ENCODE peak calls at places on chromosomes 3 and 15, in nine cellular contexts. H, M, F, L, X, N, E, C and Z are unnamed samples. For H3K4me1, the result is how much of the 10 kb centered on the place peaks cover.

GRCh38 chr3:38707730-38708129 is 58.2 kb upstream of the SCN5A start:
- DNase-seq in H (no peak), M (no peak), F (peak), L (no peak), X (peak), N (no peak), E (no peak), C (peak), Z (no peak)

GRCh38 chr3:66498718-66499611 is 1.9 kb downstream of the LRIG1 start:
- DNase-seq in H (peak), M (no peak), F (no peak), L (no peak), X (peak), N (no peak), E (no peak), C (no peak), Z (peak)

GRCh38 chr3:123986427-123986826 is 5.5 kb downstream of the ROPN1 start:
- DNase-seq in H (no peak), M (no peak), F (no peak), L (no peak), X (no peak), N (no peak), E (peak), C (no peak), Z (no peak)

GRCh38 chr3:53938645-53939044 is 47.0 kb upstream of the SELENOK start:
- DNase-seq in H (no peak), M (peak), F (peak), L (peak), X (peak), N (peak), E (peak), C (peak), Z (no peak)

GRCh38 chr3:187064210-187065115 is 74.8 kb downstream of the RPL39L start:
- DNase-seq in H (no peak), M (no peak), F (no peak), L (peak), X (no peak), N (no peak), E (no peak), C (no peak), Z (no peak)

GRCh38 chr15:82635798-82636197 is 11.4 kb downstream of the CPEB1 start:
- DNase-seq in H (no peak), M (no peak), F (no peak), L (no peak), X (no peak), N (no peak), E (no peak), C (no peak), Z (no peak)

GRCh38 chr15:20340331-20340811 is 201.2 kb downstream of the GOLGA6L6 start:
- DNase-seq in H (peak), M (no peak), F (no peak), L (peak), X (peak), N (no peak), E (peak), C (peak), Z (peak)

GRCh38 chr3:5787863-5788488 is 600.5 kb downstream of the EDEM1 start:
- DNase-seq in H (no peak), M (peak), F (peak), L (peak), X (peak), N (no peak), E (peak), C (no peak), Z (no peak)

GRCh38 chr3:27610800-27611199 is 111.3 kb downstream of the EOMES start:
- DNase-seq in H (no peak), M (no peak), F (no peak), L (no peak), X (no peak), N (no peak), E (no peak), C (no peak), Z (no peak)

GRCh38 chr15:31062310-31062964 is 39.1 kb downstream of the TRPM1 start:
- DNase-seq in H (no peak), M (no peak), F (no peak), L (no peak), X (no peak), N (no peak), E (no peak), C (no peak), Z (no peak)

GRCh38 chr15:59271595-59272201 is 65.1 kb downstream of the LDHAL6B start:
- DNase-seq in H (no peak), M (no peak), F (no peak), L (no peak), X (no peak), N (no peak), E (no peak), C (no peak), Z (no peak)

GRCh38 chr3:53478166-53478830 is 16.1 kb upstream of the CACNA1D start:
- DNase-seq in H (no peak), M (peak), F (no peak), L (no peak), X (no peak), N (no peak), E (no peak), C (peak), Z (no peak)

GRCh38 chr3:97658670-97659285 is 105.8 kb upstream of the ARL6 start:
- DNase-seq in H (no peak), M (no peak), F (peak), L (no peak), X (no peak), N (no peak), E (no peak), C (peak), Z (no peak)

GRCh38 chr3:5022966-5023776 is 43.9 kb downstream of the BHLHE40 start:
- DNase-seq in H (peak), M (no peak), F (no peak), L (peak), X (peak), N (no peak), E (peak), C (peak), Z (peak)

GRCh38 chr15:81484076-81484475 is 110.1 kb upstream of the TMC3 start:
- DNase-seq in H (no peak), M (no peak), F (no peak), L (no peak), X (no peak), N (no peak), E (no peak), C (no peak), Z (no peak)

GRCh38 chr3:14125193-14126016 is 553 bp downstream of the TMEM43 start:
- DNase-seq in H (peak), M (peak), F (peak), L (peak), X (peak), N (no peak), E (peak), C (peak), Z (peak)

GRCh38 chr3:81758275-81758674 is 3.2 kb downstream of the GBE1 start:
- DNase-seq in H (no peak), M (no peak), F (no peak), L (no peak), X (no peak), N (no peak), E (no peak), C (no peak), Z (no peak)

GRCh38 chr3:81749285-81749684 is 12.2 kb downstream of the GBE1 start:
- DNase-seq in H (no peak), M (no peak), F (no peak), L (no peak), X (no peak), N (no peak), E (no peak), C (no peak), Z (no peak)

GRCh38 chr3:81752604-81753003 is 8.8 kb downstream of the GBE1 start:
- DNase-seq in H (no peak), M (no peak), F (no peak), L (no peak), X (no peak), N (no peak), E (no peak), C (no peak), Z (no peak)

DNA sequence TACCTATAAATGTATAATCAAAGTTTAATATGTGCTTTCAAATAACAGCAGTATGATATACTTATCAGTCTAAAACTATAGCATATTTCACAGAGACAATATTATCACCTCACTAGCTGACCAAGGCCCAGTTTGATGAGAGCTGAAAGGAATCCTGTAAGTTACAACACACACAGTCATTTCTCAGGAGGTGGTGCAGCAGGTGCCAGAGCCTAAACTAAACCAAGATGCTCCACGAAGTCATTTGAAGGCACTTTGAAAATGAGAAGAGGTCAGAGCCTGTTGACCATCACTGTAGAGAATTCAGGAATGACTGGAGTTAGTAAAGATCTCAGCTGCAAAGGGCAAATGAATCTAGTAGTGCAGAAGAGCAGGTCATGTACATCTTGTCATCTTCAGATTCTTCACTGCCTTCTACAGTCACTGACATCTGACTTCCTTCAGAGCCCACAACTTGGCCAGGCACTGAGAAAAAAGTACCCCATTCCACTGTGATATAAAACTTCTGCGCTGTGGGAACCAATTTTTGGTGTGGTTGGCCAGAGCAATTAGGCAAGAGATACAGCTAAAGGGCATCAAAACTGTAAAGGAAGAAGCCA is 7.9 kb downstream of the GBE1 start:
- DNase-seq in H (no peak), M (no peak), F (no peak), L (no peak), X (no peak), N (no peak), E (no peak), C (no peak), Z (no peak)
- H3K4me1 ChIP-seq in H (under half), M (under half), F (under half), L (under half), X (under half), N (under half), E (under half), C (under half), Z (half or more)

DNA sequence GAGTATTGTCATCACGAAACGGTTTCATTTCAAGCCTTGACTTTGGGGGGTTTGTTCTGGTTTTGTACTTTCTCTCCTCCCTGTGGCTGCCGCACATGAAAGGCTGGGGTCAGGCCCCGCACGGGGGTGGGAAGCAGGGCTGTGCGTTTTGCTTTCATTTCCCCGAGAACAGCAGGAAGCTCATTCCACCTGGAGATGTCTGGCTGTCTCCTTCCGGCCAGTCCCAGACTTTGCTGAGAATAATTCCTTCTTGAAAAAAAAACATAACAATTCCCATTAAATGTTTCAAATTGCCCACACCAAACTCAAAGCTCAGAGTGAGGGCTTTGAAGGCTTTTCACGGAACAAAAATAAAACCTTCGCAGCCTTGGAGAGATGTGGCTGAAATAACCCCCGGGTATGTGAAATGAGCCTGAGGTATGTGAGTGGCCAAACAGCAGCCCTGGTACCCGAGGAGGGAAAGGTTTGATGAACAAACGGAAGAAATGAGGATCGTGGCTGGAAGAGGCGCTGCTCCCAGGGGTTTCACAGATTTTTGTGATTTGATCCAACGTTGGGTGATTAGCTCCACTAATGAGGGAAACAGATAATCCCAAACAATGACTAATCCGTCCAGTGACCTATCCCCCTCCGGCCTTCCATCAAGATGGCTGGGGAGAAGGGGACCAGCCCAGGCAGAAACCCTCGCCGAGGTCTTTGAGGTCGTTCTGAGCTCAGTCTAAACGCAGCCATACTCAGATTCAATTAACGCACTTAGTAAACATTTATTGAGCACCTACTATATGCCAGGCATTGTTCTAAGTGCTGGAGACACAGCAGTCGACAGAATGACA is 126.9 kb upstream of the MEF2A start:
- DNase-seq in H (peak), M (peak), F (peak), L (peak), X (peak), N (no peak), E (peak), C (no peak), Z (peak)
- H3K27ac ChIP-seq in H (peak), M (no peak), F (no peak), L (no peak), X (peak), N (no peak), E (no peak), C (no peak), Z (peak)

GRCh38 chr15:100759698-100760356 is 119.8 kb upstream of the ALDH1A3 start:
- DNase-seq in H (no peak), M (no peak), F (no peak), L (peak), X (peak), N (no peak), E (no peak), C (peak), Z (peak)
- H3K4me1 ChIP-seq in H (under half), M (under half), F (under half), L (under half), X (under half), N (under half), E (under half), C (under half), Z (under half)

GRCh38 chr15:77715051-77715450 is 82.3 kb upstream of the LINGO1 start:
- DNase-seq in H (no peak), M (no peak), F (no peak), L (no peak), X (no peak), N (no peak), E (no peak), C (no peak), Z (no peak)

GRCh38 chr15:77717592-77717991 is 84.9 kb upstream of the LINGO1 start:
- DNase-seq in H (no peak), M (no peak), F (no peak), L (no peak), X (no peak), N (no peak), E (no peak), C (no peak), Z (no peak)

GRCh38 chr15:77716632-77717343 is 84.1 kb upstream of the LINGO1 start:
- DNase-seq in H (no peak), M (no peak), F (no peak), L (no peak), X (no peak), N (no peak), E (no peak), C (no peak), Z (no peak)

GRCh38 chr15:77714555-77714954 is 81.8 kb upstream of the LINGO1 start:
- DNase-seq in H (no peak), M (no peak), F (no peak), L (no peak), X (no peak), N (no peak), E (no peak), C (no peak), Z (no peak)

GRCh38 chr15:77715860-77716259 is 83.1 kb upstream of the LINGO1 start:
- DNase-seq in H (no peak), M (no peak), F (no peak), L (no peak), X (no peak), N (no peak), E (no peak), C (no peak), Z (no peak)
- H3K27ac ChIP-seq in H (no peak), M (no peak), F (no peak), L (no peak), X (no peak), N (no peak), E (no peak), C (no peak), Z (no peak)

DNA sequence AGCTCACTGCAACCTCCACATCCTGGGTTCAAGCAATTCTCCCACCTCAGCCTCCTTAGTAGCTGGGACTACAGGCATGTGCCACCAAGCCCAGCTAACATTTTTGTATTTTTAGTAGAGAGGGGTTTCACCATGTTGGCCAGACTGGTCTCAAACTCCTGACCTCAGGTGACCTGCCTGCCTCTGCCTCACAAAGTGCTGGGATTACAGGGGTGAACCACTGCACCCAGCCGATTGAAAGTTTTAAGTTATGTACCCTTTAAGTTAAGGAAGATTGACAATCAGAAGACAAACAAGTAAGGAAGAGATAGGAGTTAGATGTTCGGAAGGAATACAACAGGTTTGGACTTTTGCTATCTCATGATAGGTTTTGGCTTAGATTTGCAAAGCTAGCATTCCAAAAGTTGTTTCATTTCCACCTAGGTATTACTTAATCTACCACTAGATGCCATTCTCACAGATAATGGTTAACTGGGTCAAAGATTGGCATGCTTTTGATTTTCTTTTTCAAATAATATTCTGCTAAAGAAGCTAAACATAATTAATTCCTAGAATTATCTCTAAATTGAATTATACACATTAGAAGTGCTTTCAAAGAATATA is 35.0 kb downstream of the GATM start:
- DNase-seq in H (no peak), M (no peak), F (no peak), L (no peak), X (no peak), N (no peak), E (no peak), C (no peak), Z (no peak)
- H3K4me1 ChIP-seq in H (under half), M (under half), F (under half), L (half or more), X (under half), N (under half), E (under half), C (under half), Z (under half)